ENCODE peak calls at places on chromosomes 7 and 10, in seven cellular contexts. C is LoVo; K is AG20443; D is CD8-positive, alpha-beta T cell; J is MV-4-11; U is RCC 7860; A is NCI-H526. Y is an unnamed sample.

GRCh38 chr10:387949-388660 is 252.8 kb downstream of the ZMYND11 start:
- DNase-seq in J (peak; percentile 94), U (no peak), D (peak; percentile 2), A (no peak), K (no peak), C (no peak), Y (no peak)

GRCh38 chr7:151125835-151126481 is 39.7 kb downstream of the AGAP3 start:
- DNase-seq in A (peak; percentile 52), K (no peak), C (no peak), D (no peak), U (no peak), J (no peak), Y (no peak)

GRCh38 chr10:123135415-123136141 is at the start of gene HMX3:
- DNase-seq in A (peak; percentile 88), C (no peak), K (peak; percentile 53), J (peak; percentile 68), U (no peak), D (no peak), Y (no peak)

GRCh38 chr7:17041324-17041723 is 159.5 kb upstream of the AGR3 start:
- DNase-seq in K (peak; percentile 51), C (peak; percentile 38), A (no peak), J (peak; percentile 98), D (no peak), U (no peak), Y (no peak)

GRCh38 chr10:103069453-103070331 is 123.4 kb downstream of the NT5C2 start:
- DNase-seq in C (peak; percentile 52), J (peak; percentile 23), A (peak; percentile 74), U (peak; percentile 37), K (peak; percentile 68), D (peak; percentile 80), Y (peak; percentile 35)

GRCh38 chr10:93288679-93289634 is 193.2 kb downstream of the MYOF start:
- DNase-seq in D (peak; percentile 61), J (peak; percentile 46), K (peak; percentile 97), A (peak; percentile 74), U (peak; percentile 80), C (peak; percentile 89), Y (peak; percentile 38)

GRCh38 chr10:110006358-110007170 is 1.2 kb upstream of the ADD3 start:
- DNase-seq in J (no peak), U (peak; percentile 34), K (peak; percentile 76), A (no peak), D (no peak), C (peak; percentile 68), Y (no peak)

GRCh38 chr7:139943391-139943790 is 114.3 kb downstream of the TBXAS1 start:
- DNase-seq in A (peak; percentile 13), D (no peak), K (no peak), U (no peak), J (no peak), C (no peak), Y (no peak)

GRCh38 chr10:119892188-119893065 is at the start of gene SEC23IP:
- DNase-seq in D (peak; percentile 89), K (peak; percentile 98), C (peak; percentile 95), A (peak; percentile 92), J (peak; percentile 94), U (peak; percentile 89), Y (peak; percentile 89)

GRCh38 chr7:29810813-29811482 is 4.6 kb downstream of the WIPF3 start:
- DNase-seq in D (no peak), A (no peak), K (no peak), J (no peak), C (no peak), U (no peak), Y (no peak)

GRCh38 chr10:4812952-4813351 is 13.1 kb upstream of the AKR1E2 start:
- DNase-seq in A (no peak), J (peak; percentile 19), K (peak; percentile 63), D (no peak), U (peak; percentile 97), C (peak; percentile 69), Y (no peak)

GRCh38 chr7:53771701-53772100 is 736.3 kb downstream of the POM121L12 start:
- DNase-seq in U (no peak), D (no peak), A (no peak), K (no peak), J (no peak), C (no peak), Y (no peak)

GRCh38 chr10:62632071-62632809 is 172.3 kb upstream of the ADO start:
- DNase-seq in D (peak; percentile 64), J (peak; percentile 94), K (no peak), U (peak; percentile 49), C (no peak), A (no peak), Y (no peak)

GRCh38 chr7:116674508-116675173 is 2.6 kb downstream of the MET start:
- DNase-seq in D (no peak), A (no peak), K (peak; percentile 38), U (peak; percentile 72), C (no peak), J (no peak), Y (no peak)

GRCh38 chr10:7285545-7286322 is 125.1 kb downstream of the SFMBT2 start:
- DNase-seq in D (no peak), A (peak; percentile 17), J (peak; percentile 19), C (no peak), K (no peak), U (no peak), Y (no peak)